ENCODE peak calls at places on chromosomes 4 and X, in six cellular contexts. O, E, D, V, G and K are unnamed samples.
A peak's percentile ranks its signal among the peaks of the same experiment; 100 is the strongest.

GRCh38 chr4:123304151-123305021 is 92.2 kb upstream of the SPRY1 start:
- ATAC-seq in V (no peak), G (peak; percentile 91), D (no peak), O (peak; percentile 85), E (no peak), K (no peak)

GRCh38 chr4:17502764-17503163 is 9.1 kb downstream of the QDPR start:
- ATAC-seq in V (no peak), E (no peak), D (no peak), G (no peak), O (no peak), K (no peak)

GRCh38 chr4:158170691-158171455 is 2.0 kb downstream of the GASK1B start:
- ATAC-seq in E (no peak), G (peak; percentile 73), O (peak; percentile 84), D (peak; percentile 36), V (peak; percentile 59), K (peak; percentile 51)

GRCh38 chr4:82136161-82136801 is 237.5 kb downstream of the HNRNPD start:
- ATAC-seq in O (no peak), E (no peak), V (no peak), G (no peak), D (no peak), K (no peak)

GRCh38 chrX:136146614-136147319 is 566 bp upstream of the FHL1 start:
- ATAC-seq in E (peak; percentile 74), D (peak; percentile 37), G (peak; percentile 55), O (peak; percentile 41), V (peak; percentile 17), K (peak; percentile 43)

GRCh38 chrX:4239650-4240540 is 526.4 kb upstream of the PRKX start:
- ATAC-seq in E (no peak), G (no peak), D (no peak), O (no peak), V (no peak), K (no peak)

GRCh38 chrX:102185967-102186720 is 29.0 kb upstream of the TCP11X1 start:
- ATAC-seq in O (no peak), G (no peak), D (no peak), E (no peak), V (no peak), K (no peak)

GRCh38 chrX:86012188-86012587 is 35.2 kb downstream of the CHM start:
- ATAC-seq in G (no peak), D (no peak), V (no peak), E (no peak), O (no peak), K (no peak)

GRCh38 chr4:173522874-173523395 is 7.1 kb downstream of the HAND2 start:
- ATAC-seq in D (peak; percentile 3), G (peak; percentile 2), O (peak; percentile 4), E (no peak), V (no peak), K (no peak)

GRCh38 chr4:165865995-165866650 is 6.9 kb upstream of the TLL1 start:
- ATAC-seq in G (no peak), V (no peak), D (no peak), E (no peak), O (no peak), K (no peak)

GRCh38 chrX:40831750-40832149 is 96.4 kb upstream of the MED14 start:
- ATAC-seq in D (no peak), O (no peak), V (no peak), E (no peak), G (no peak), K (no peak)

GRCh38 chr4:142331646-142332045 is 514.5 kb downstream of the INPP4B start:
- ATAC-seq in V (peak; percentile 39), E (no peak), G (peak; percentile 72), O (peak; percentile 75), D (peak; percentile 19), K (no peak)

GRCh38 chrX:134840370-134840769 is 150.4 kb upstream of the SMIM10 start:
- ATAC-seq in O (no peak), D (no peak), E (no peak), G (no peak), V (no peak), K (no peak)

DNA sequence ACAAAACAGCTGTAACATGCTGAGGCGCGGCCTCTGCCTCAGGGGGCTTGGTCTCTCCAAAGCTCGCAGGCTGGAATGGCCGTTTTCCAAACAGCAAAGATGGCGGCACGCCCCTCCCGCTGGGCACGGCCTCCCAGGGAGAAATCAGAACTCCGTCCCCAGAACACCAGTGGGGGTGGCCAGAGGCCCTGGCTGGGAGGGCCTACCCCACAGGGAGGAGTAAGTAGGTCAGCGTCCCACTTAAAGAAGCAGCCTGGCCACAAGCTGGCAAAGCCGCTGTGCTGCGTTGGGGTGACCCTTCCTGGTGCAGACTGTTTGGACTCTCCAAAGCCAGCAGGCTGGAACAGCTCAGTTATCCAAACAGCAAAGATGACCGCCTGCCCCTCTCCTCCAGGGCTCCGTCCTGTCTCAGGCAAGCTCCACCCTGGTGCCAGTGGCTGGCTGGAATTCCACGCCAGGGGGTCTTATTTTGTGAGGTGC is 862.8 kb downstream of the TRIML1 start:
- ATAC-seq in E (no peak), G (no peak), O (no peak), D (no peak), V (no peak), K (no peak)
- H3K36me3 ChIP-seq in E (no peaks in the 10 kb centered on the region), G (no peaks in the 10 kb centered on the region), O (no peaks in the 10 kb centered on the region), D (no peaks in the 10 kb centered on the region), V (no peaks in the 10 kb centered on the region), K (no peaks in the 10 kb centered on the region)

GRCh38 chrX:106954041-106954440 is 33.8 kb downstream of the CLDN2 start:
- ATAC-seq in V (no peak), G (no peak), D (no peak), O (no peak), E (no peak), K (no peak)

GRCh38 chrX:106952988-106953387 is 32.8 kb downstream of the CLDN2 start:
- ATAC-seq in O (no peak), E (peak; percentile 55), V (peak; percentile 48), D (peak; percentile 82), G (no peak), K (no peak)

GRCh38 chrX:106951230-106951629 is 31.0 kb downstream of the CLDN2 start:
- ATAC-seq in E (no peak), O (no peak), V (no peak), D (no peak), G (no peak), K (no peak)

GRCh38 chrX:106950381-106950780 is 30.2 kb downstream of the CLDN2 start:
- ATAC-seq in G (no peak), V (no peak), D (no peak), O (no peak), E (no peak), K (no peak)

DNA sequence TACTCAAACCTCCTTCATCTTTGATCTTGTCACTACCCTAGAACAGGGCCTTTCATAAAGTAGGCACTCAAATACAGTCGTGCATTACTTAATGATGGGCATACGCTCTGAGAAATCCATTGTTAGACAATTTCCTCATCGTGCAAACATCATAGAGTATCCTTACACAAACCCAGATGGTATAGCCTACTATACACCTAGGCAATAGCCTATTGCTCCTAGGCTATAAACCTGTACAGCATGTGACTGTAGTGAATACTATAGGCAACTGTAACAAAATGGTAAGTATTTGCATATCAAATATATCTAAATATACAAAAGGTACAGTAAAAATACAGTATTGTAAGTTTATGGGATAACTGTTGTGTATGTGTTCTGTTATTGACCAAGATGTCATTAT is 31.9 kb downstream of the CLDN2 start:
- ATAC-seq in E (no peak), V (no peak), G (no peak), D (no peak), O (no peak), K (no peak)
- H3K4me1 ChIP-seq in E (peaks cover 3% of the 10 kb centered on the region), V (no peaks in the 10 kb centered on the region), G (no peaks in the 10 kb centered on the region), D (no peaks in the 10 kb centered on the region), O (no peaks in the 10 kb centered on the region), K (no peaks in the 10 kb centered on the region)

DNA sequence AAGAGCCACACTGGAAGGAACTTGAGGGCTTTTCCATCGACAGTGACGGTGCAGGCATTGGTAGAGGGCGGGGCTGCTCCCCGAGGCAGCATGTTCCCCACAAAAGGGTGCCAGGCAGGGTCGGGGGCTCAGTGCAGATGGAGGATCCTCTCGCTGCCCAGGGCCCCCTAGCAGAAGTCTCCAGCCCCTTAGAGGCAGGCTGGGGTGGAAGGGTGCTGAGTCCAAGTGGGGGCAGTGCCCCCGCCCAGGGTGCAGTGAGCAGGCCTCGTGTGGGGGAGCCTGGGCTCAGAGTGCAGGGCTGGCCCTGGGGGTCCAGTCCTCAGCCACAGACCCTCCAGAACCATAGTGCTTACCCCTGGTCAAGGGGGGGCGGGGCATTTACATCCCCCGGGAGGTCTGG is 9.0 kb downstream of the CPZ start:
- ATAC-seq in D (no peak), G (no peak), E (no peak), V (no peak), O (no peak), K (no peak)
- TF ChIP-seq CTCF in D (no peak), G (no peak), E (no peak), V (no peak), O (no peak), K (no peak)

GRCh38 chr4:26462874-26463273 is 27.4 kb downstream of the CCKAR start:
- ATAC-seq in D (no peak), E (no peak), V (no peak), O (no peak), G (no peak), K (no peak)
- H3K36me3 ChIP-seq in D (no peaks in the 10 kb centered on the region), E (no peaks in the 10 kb centered on the region), V (no peaks in the 10 kb centered on the region), O (no peaks in the 10 kb centered on the region), G (no peaks in the 10 kb centered on the region), K (no peaks in the 10 kb centered on the region)

DNA sequence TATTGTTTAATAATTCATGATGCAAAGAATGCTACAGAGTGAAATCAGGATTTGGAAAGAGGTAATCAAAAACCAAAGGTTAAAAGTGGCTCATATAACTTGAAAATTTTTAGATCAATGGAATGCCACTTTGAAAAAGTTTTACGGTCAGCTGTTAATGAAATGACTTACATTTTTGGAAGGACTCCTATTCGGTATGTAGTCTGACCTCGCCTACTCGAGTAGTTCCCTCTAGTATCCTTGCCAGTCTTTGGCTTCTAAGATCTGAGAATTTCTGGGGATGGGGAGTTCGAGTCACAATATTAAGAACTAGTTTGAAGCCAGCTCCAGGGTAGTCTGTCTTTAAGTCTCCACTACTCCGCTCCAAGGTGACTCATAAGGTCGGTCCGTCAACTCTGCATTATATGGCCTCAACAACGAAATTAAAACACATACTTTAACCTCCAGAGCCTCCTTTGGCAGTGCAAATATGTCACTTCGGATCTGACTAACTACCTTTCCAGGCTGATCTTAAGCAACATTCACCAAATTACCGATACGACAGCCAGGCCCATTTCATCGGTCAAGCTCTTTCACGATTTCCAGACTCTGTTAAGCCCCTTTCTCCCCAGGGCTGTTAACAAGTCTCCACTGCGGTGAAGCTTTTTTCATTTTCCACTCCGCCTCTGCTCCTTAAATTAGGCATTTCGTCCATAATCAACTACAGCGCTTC is 718 bp upstream of the NAA15 start:
- ATAC-seq in G (peak; percentile 19), D (peak; percentile 32), E (peak; percentile 20), O (peak; percentile 4), V (peak; percentile 34), K (peak; percentile 35)
- H3K4me1 ChIP-seq in G (peaks cover 11% of the 10 kb centered on the region), D (peaks cover 30% of the 10 kb centered on the region), E (peaks cover 11% of the 10 kb centered on the region), O (peaks cover 66% of the 10 kb centered on the region), V (peaks cover 47% of the 10 kb centered on the region), K (no peaks in the 10 kb centered on the region)

GRCh38 chr4:38757945-38758344 is 24.8 kb downstream of the TLR10 start:
- ATAC-seq in G (no peak), E (no peak), O (no peak), D (peak; percentile 47), V (no peak), K (no peak)
- TF ChIP-seq CTCF in G (no peak), E (peak; percentile 56), O (peak; percentile 17), D (peak; percentile 25), V (peak; percentile 10), K (no peak)